ENCODE peak calls at places on chromosomes 7 and 10, in four cellular contexts. One of them, this sample, is unnamed. For H3K36me3 and H3K4me1, the result is how much of the 10 kb centered on the place peaks cover.

GRCh38 chr10:6009159-6009558 is 31.8 kb upstream of the IL15RA start:
- DNase-seq in heart right ventricle: no peak
- DNase-seq in left lung: no peak
- DNase-seq in CD8-positive, alpha-beta T cell: no peak
- DNase-seq in this sample: no peak

GRCh38 chr10:93752761-93753160 is 5.0 kb upstream of the LGI1 start:
- DNase-seq in heart right ventricle: no peak
- DNase-seq in left lung: no peak
- DNase-seq in CD8-positive, alpha-beta T cell: no peak
- DNase-seq in this sample: no peak

GRCh38 chr10:80894797-80895467 is 357.2 kb downstream of the SH2D4B start:
- DNase-seq in heart right ventricle: no peak
- DNase-seq in left lung: no peak
- DNase-seq in CD8-positive, alpha-beta T cell: no peak
- DNase-seq in this sample: no peak

GRCh38 chr7:17422966-17423365 is 124.5 kb downstream of the AHR start:
- DNase-seq in heart right ventricle: no peak
- DNase-seq in left lung: no peak
- DNase-seq in CD8-positive, alpha-beta T cell: no peak
- DNase-seq in this sample: no peak

GRCh38 chr7:122369756-122370155 is 65.2 kb upstream of the FEZF1 start:
- DNase-seq in heart right ventricle: no peak
- DNase-seq in left lung: no peak
- DNase-seq in CD8-positive, alpha-beta T cell: no peak
- DNase-seq in this sample: no peak

GRCh38 chr10:99730026-99730425 is 1.9 kb downstream of the COX15 start:
- DNase-seq in heart right ventricle: no peak
- DNase-seq in left lung: no peak
- DNase-seq in CD8-positive, alpha-beta T cell: no peak
- DNase-seq in this sample: no peak

GRCh38 chr7:74682829-74683228 is 25.3 kb downstream of the GTF2I start:
- DNase-seq in heart right ventricle: no peak
- DNase-seq in left lung: no peak
- DNase-seq in CD8-positive, alpha-beta T cell: no peak
- DNase-seq in this sample: no peak

GRCh38 chr10:10878944-10879343 is 138.7 kb upstream of the CELF2 start:
- DNase-seq in heart right ventricle: no peak
- DNase-seq in left lung: no peak
- DNase-seq in CD8-positive, alpha-beta T cell: no peak
- DNase-seq in this sample: no peak

GRCh38 chr7:155610633-155611193 is 33.7 kb upstream of the RBM33 start:
- DNase-seq in heart right ventricle: no peak
- DNase-seq in left lung: no peak
- DNase-seq in CD8-positive, alpha-beta T cell: no peak
- DNase-seq in this sample: no peak

GRCh38 chr10:35934637-35934995 is 292.5 kb upstream of the FZD8 start:
- DNase-seq in heart right ventricle: no peak
- DNase-seq in left lung: no peak
- DNase-seq in CD8-positive, alpha-beta T cell: no peak
- DNase-seq in this sample: no peak

GRCh38 chr7:121960678-121961461 is 87.9 kb downstream of the PTPRZ1 start:
- DNase-seq in heart right ventricle: no peak
- DNase-seq in left lung: no peak
- DNase-seq in CD8-positive, alpha-beta T cell: no peak
- DNase-seq in this sample: no peak

GRCh38 chr10:63209703-63210102 is 76.6 kb downstream of the NRBF2 start:
- DNase-seq in heart right ventricle: no peak
- DNase-seq in left lung: no peak
- DNase-seq in CD8-positive, alpha-beta T cell: no peak
- DNase-seq in this sample: no peak

GRCh38 chr10:72601144-72601543 is 24.7 kb downstream of the MICU1 start:
- DNase-seq in heart right ventricle: no peak
- DNase-seq in left lung: no peak
- DNase-seq in CD8-positive, alpha-beta T cell: no peak
- DNase-seq in this sample: no peak

GRCh38 chr7:44287488-44288380 is 37.7 kb downstream of the CAMK2B start:
- DNase-seq in heart right ventricle: no peak
- DNase-seq in left lung: peak
- DNase-seq in CD8-positive, alpha-beta T cell: no peak
- DNase-seq in this sample: no peak

GRCh38 chr10:11822809-11823121 is 391 bp upstream of the PROSER2 start:
- DNase-seq in heart right ventricle: no peak
- DNase-seq in left lung: no peak
- DNase-seq in CD8-positive, alpha-beta T cell: no peak
- DNase-seq in this sample: no peak

GRCh38 chr10:5616046-5616445 is 50.3 kb downstream of the ASB13 start:
- DNase-seq in heart right ventricle: no peak
- DNase-seq in left lung: no peak
- DNase-seq in CD8-positive, alpha-beta T cell: no peak
- DNase-seq in this sample: no peak

GRCh38 chr7:8453535-8453934 is 20.1 kb downstream of the NXPH1 start:
- DNase-seq in heart right ventricle: no peak
- DNase-seq in left lung: no peak
- DNase-seq in CD8-positive, alpha-beta T cell: no peak
- DNase-seq in this sample: no peak

GRCh38 chr7:141660259-141660658 is 41.7 kb downstream of the DENND11 start:
- DNase-seq in heart right ventricle: no peak
- DNase-seq in left lung: peak
- DNase-seq in CD8-positive, alpha-beta T cell: no peak
- DNase-seq in this sample: no peak

GRCh38 chr7:27835408-27835807 is 95.4 kb downstream of the TAX1BP1 start:
- DNase-seq in heart right ventricle: no peak
- DNase-seq in left lung: no peak
- DNase-seq in CD8-positive, alpha-beta T cell: no peak
- DNase-seq in this sample: no peak

GRCh38 chr7:130084037-130084875 is 13.9 kb downstream of the KLHDC10 start:
- DNase-seq in heart right ventricle: no peak
- DNase-seq in left lung: no peak
- DNase-seq in CD8-positive, alpha-beta T cell: no peak
- DNase-seq in this sample: peak

GRCh38 chr7:149147072-149147729 is at the start of gene ZNF398:
- DNase-seq in heart right ventricle: peak
- DNase-seq in left lung: peak
- DNase-seq in CD8-positive, alpha-beta T cell: peak
- DNase-seq in this sample: peak

GRCh38 chr10:93463723-93464511 is 18.2 kb downstream of the MYOF start:
- DNase-seq in heart right ventricle: no peak
- DNase-seq in left lung: peak
- DNase-seq in CD8-positive, alpha-beta T cell: no peak
- DNase-seq in this sample: no peak

GRCh38 chr10:11264481-11265044 is 246.9 kb downstream of the CELF2 start:
- DNase-seq in heart right ventricle: no peak
- DNase-seq in left lung: no peak
- DNase-seq in CD8-positive, alpha-beta T cell: no peak
- DNase-seq in this sample: no peak

GRCh38 chr7:26532490-26532889 is 240.8 kb downstream of the SNX10 start:
- DNase-seq in heart right ventricle: no peak
- DNase-seq in left lung: no peak
- DNase-seq in CD8-positive, alpha-beta T cell: no peak
- DNase-seq in this sample: no peak

GRCh38 chr10:36448760-36449681 is 676.4 kb upstream of the ANKRD30A start:
- DNase-seq in heart right ventricle: no peak
- DNase-seq in left lung: no peak
- DNase-seq in CD8-positive, alpha-beta T cell: no peak
- DNase-seq in this sample: no peak

GRCh38 chr7:116525298-116525912 is 569 bp downstream of the CAV1 start:
- DNase-seq in heart right ventricle: peak
- DNase-seq in left lung: peak
- DNase-seq in CD8-positive, alpha-beta T cell: peak
- DNase-seq in this sample: no peak

GRCh38 chr7:18489624-18490023 is 5.9 kb upstream of the HDAC9 start:
- DNase-seq in heart right ventricle: no peak
- DNase-seq in left lung: no peak
- DNase-seq in CD8-positive, alpha-beta T cell: no peak
- DNase-seq in this sample: peak

GRCh38 chr7:142833174-142834027 is 21.5 kb upstream of the EPHB6 start:
- DNase-seq in heart right ventricle: no peak
- DNase-seq in left lung: no peak
- DNase-seq in CD8-positive, alpha-beta T cell: no peak
- DNase-seq in this sample: no peak

GRCh38 chr10:77165445-77166316 is 471.9 kb downstream of the KCNMA1 start:
- DNase-seq in heart right ventricle: peak
- DNase-seq in left lung: no peak
- DNase-seq in CD8-positive, alpha-beta T cell: no peak
- DNase-seq in this sample: peak

GRCh38 chr7:65001291-65001814 is 5.1 kb downstream of the ERV3-1 start:
- DNase-seq in heart right ventricle: no peak
- DNase-seq in left lung: no peak
- DNase-seq in CD8-positive, alpha-beta T cell: no peak
- DNase-seq in this sample: peak

GRCh38 chr10:17527530-17528146 is 73.2 kb upstream of the ST8SIA6 start:
- DNase-seq in heart right ventricle: peak
- DNase-seq in left lung: no peak
- DNase-seq in CD8-positive, alpha-beta T cell: no peak
- DNase-seq in this sample: no peak

GRCh38 chr10:110820321-110820814 is 51.4 kb upstream of the PDCD4 start:
- DNase-seq in heart right ventricle: peak
- DNase-seq in left lung: no peak
- DNase-seq in CD8-positive, alpha-beta T cell: no peak
- DNase-seq in this sample: no peak

GRCh38 chr7:103929808-103930415 is 59.5 kb downstream of the RELN start:
- DNase-seq in heart right ventricle: no peak
- DNase-seq in left lung: no peak
- DNase-seq in CD8-positive, alpha-beta T cell: no peak
- DNase-seq in this sample: no peak

GRCh38 chr10:30041394-30042105 is 17.8 kb downstream of the JCAD start:
- DNase-seq in heart right ventricle: no peak
- DNase-seq in left lung: no peak
- DNase-seq in CD8-positive, alpha-beta T cell: no peak
- DNase-seq in this sample: no peak

GRCh38 chr10:77673086-77673485 is 35.5 kb upstream of the KCNMA1 start:
- DNase-seq in heart right ventricle: no peak
- DNase-seq in left lung: no peak
- DNase-seq in CD8-positive, alpha-beta T cell: no peak
- DNase-seq in this sample: no peak

GRCh38 chr10:119933179-119933578 is 40.6 kb downstream of the SEC23IP start:
- DNase-seq in heart right ventricle: no peak
- DNase-seq in left lung: no peak
- DNase-seq in CD8-positive, alpha-beta T cell: no peak
- DNase-seq in this sample: peak

GRCh38 chr10:119931873-119932272 is 39.3 kb downstream of the SEC23IP start:
- DNase-seq in heart right ventricle: no peak
- DNase-seq in left lung: no peak
- DNase-seq in CD8-positive, alpha-beta T cell: no peak
- DNase-seq in this sample: no peak

GRCh38 chr10:119928411-119928810 is 35.9 kb downstream of the SEC23IP start:
- DNase-seq in heart right ventricle: no peak
- DNase-seq in left lung: no peak
- DNase-seq in CD8-positive, alpha-beta T cell: no peak
- DNase-seq in this sample: no peak

GRCh38 chr10:119932631-119933030 is 40.1 kb downstream of the SEC23IP start:
- DNase-seq in heart right ventricle: no peak
- DNase-seq in left lung: no peak
- DNase-seq in CD8-positive, alpha-beta T cell: no peak
- DNase-seq in this sample: no peak
- H3K36me3 ChIP-seq in heart right ventricle: half or more
- H3K36me3 ChIP-seq in left lung: half or more
- H3K36me3 ChIP-seq in CD8-positive, alpha-beta T cell: under half
- H3K36me3 ChIP-seq in this sample: half or more

GRCh38 chr7:41691286-41691966 is 11.5 kb downstream of the INHBA start:
- DNase-seq in heart right ventricle: no peak
- DNase-seq in left lung: no peak
- DNase-seq in CD8-positive, alpha-beta T cell: no peak
- DNase-seq in this sample: no peak
- H3K4me1 ChIP-seq in heart right ventricle: under half
- H3K4me1 ChIP-seq in left lung: under half
- H3K4me1 ChIP-seq in CD8-positive, alpha-beta T cell: under half
- H3K4me1 ChIP-seq in this sample: under half

DNA sequence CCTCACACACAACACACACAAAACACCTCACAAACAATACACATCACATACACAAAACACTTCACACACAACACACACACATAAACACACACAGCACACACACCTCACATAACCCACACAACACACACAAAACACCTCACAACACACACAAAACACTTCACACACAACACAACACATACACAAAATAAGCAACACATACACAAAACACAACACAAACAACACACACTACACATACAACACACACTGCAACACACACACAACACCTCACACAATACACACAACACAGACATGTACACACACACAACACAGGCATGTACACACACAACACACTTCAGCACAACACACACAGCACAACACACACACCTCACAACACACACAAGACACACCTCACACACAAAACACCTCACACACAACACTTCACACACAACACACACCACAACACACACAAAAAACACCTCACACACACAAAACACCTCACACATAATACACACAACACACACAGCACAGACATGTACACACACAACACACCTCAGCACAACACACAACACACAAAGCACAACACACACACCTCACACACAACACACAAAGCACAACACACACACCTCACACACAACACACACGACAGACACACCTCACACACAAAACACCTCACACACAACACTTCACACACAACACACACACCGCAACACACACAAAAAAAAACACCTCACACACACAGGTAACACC is 107.5 kb downstream of the TNS3 start:
- DNase-seq in heart right ventricle: no peak
- DNase-seq in left lung: no peak
- DNase-seq in CD8-positive, alpha-beta T cell: no peak
- DNase-seq in this sample: peak
- H3K36me3 ChIP-seq in heart right ventricle: under half
- H3K36me3 ChIP-seq in left lung: under half
- H3K36me3 ChIP-seq in CD8-positive, alpha-beta T cell: under half
- H3K36me3 ChIP-seq in this sample: under half

GRCh38 chr10:33320288-33320687 is 14.2 kb downstream of the NRP1 start:
- DNase-seq in heart right ventricle: no peak
- DNase-seq in left lung: no peak
- DNase-seq in CD8-positive, alpha-beta T cell: no peak
- DNase-seq in this sample: no peak
- H3K4me1 ChIP-seq in heart right ventricle: half or more
- H3K4me1 ChIP-seq in left lung: under half
- H3K4me1 ChIP-seq in CD8-positive, alpha-beta T cell: under half
- H3K4me1 ChIP-seq in this sample: under half